ENCODE peak calls at places on chromosomes 4 and X, in nine cellular contexts. A, P, M, T, E, K, Z, Q and W are unnamed samples.

GRCh38 chr4:64594723-64595122 is 185.5 kb upstream of the TECRL start:
- DNase-seq in Q (no peak), M (no peak), Z (no peak), K (no peak), A (no peak), T (no peak), E (no peak), P (no peak), W (no peak)

GRCh38 chr4:41409095-41409494 is 128.9 kb upstream of the LIMCH1 start:
- DNase-seq in K (no peak), A (no peak), Z (no peak), T (peak; percentile 17), Q (no peak), E (no peak), M (no peak), P (no peak), W (no peak)

GRCh38 chr4:113582737-113583136 is 178.8 kb downstream of the CAMK2D start:
- DNase-seq in M (no peak), A (no peak), Z (no peak), E (no peak), T (no peak), K (no peak), P (no peak), Q (no peak), W (no peak)

GRCh38 chr4:13294961-13295605 is 189.1 kb downstream of the RAB28 start:
- DNase-seq in Z (no peak), P (no peak), M (peak; percentile 56), A (peak; percentile 7), K (no peak), E (no peak), T (peak; percentile 6), Q (no peak), W (no peak)

GRCh38 chr4:184805462-184806245 is 20.1 kb downstream of the ACSL1 start:
- DNase-seq in A (no peak), E (peak; percentile 71), P (no peak), Z (no peak), Q (no peak), K (no peak), T (peak; percentile 15), M (no peak), W (no peak)

GRCh38 chr4:138113819-138114415 is 128.2 kb downstream of the SLC7A11 start:
- DNase-seq in Z (no peak), E (no peak), M (peak; percentile 28), Q (no peak), T (peak; percentile 17), A (peak; percentile 61), K (no peak), P (no peak), W (no peak)

GRCh38 chrX:10502961-10503360 is 117.4 kb downstream of the MID1 start:
- DNase-seq in E (no peak), A (no peak), M (no peak), P (no peak), K (no peak), Q (no peak), T (no peak), Z (no peak), W (no peak)

GRCh38 chrX:78747471-78747870 is at the start of gene LPAR4:
- DNase-seq in P (peak; percentile 69), Q (no peak), M (no peak), E (no peak), A (no peak), T (peak; percentile 9), Z (peak; percentile 74), K (no peak), W (no peak)

GRCh38 chr4:87192155-87192919 is 28.1 kb downstream of the KLHL8 start:
- DNase-seq in P (no peak), E (no peak), Q (no peak), K (no peak), A (peak; percentile 40), M (no peak), Z (no peak), T (no peak), W (no peak)

GRCh38 chr4:19382993-19383392 is 868.7 kb upstream of the SLIT2 start:
- DNase-seq in M (peak; percentile 17), P (no peak), A (peak; percentile 88), T (peak; percentile 55), Q (no peak), E (no peak), K (peak; percentile 40), Z (no peak), W (no peak)

GRCh38 chr4:113436360-113436759 is 325.2 kb downstream of the CAMK2D start:
- DNase-seq in K (peak; percentile 55), Z (no peak), Q (peak; percentile 49), M (peak; percentile 76), A (peak; percentile 82), P (no peak), E (no peak), T (no peak), W (no peak)

GRCh38 chr4:184385705-184386141 is 88.6 kb downstream of the IRF2 start:
- DNase-seq in M (no peak), Z (peak; percentile 19), P (no peak), T (no peak), Q (no peak), A (no peak), K (no peak), E (no peak), W (peak; percentile 34)

GRCh38 chr4:1808851-1809753 is 16.0 kb downstream of the FGFR3 start:
- DNase-seq in E (no peak), P (no peak), K (no peak), Q (no peak), Z (no peak), T (no peak), M (no peak), A (no peak), W (no peak)

GRCh38 chr4:123430031-123430430 is 33.4 kb downstream of the SPRY1 start:
- DNase-seq in E (no peak), Z (no peak), T (no peak), M (no peak), Q (no peak), P (no peak), K (no peak), A (no peak), W (no peak)

GRCh38 chr4:52651993-52652672 is 7.0 kb downstream of the USP46 start:
- DNase-seq in K (no peak), P (no peak), M (no peak), T (peak; percentile 16), Q (no peak), A (no peak), Z (no peak), E (no peak), W (no peak)

GRCh38 chr4:168736831-168737230 is 240.0 kb downstream of the PALLD start:
- DNase-seq in E (no peak), Z (no peak), K (no peak), T (no peak), A (no peak), Q (no peak), P (no peak), M (no peak), W (no peak)

GRCh38 chr4:123327346-123327745 is 69.2 kb upstream of the SPRY1 start:
- DNase-seq in K (no peak), M (no peak), P (no peak), Z (peak; percentile 82), T (no peak), A (no peak), Q (no peak), E (no peak), W (no peak)

GRCh38 chr4:129429566-129430339 is 333.8 kb downstream of the C4orf33 start:
- DNase-seq in Z (no peak), M (no peak), Q (no peak), P (no peak), A (no peak), E (no peak), K (no peak), T (peak; percentile 21), W (no peak)

GRCh38 chr4:74456849-74457395 is 12.0 kb downstream of the AREG start:
- DNase-seq in P (no peak), A (no peak), Z (no peak), M (no peak), Q (no peak), K (no peak), T (no peak), E (no peak), W (no peak)

GRCh38 chr4:532588-533317 is 33.7 kb downstream of the PIGG start:
- DNase-seq in Z (peak; percentile 38), E (peak; percentile 78), T (no peak), Q (no peak), P (no peak), K (no peak), M (no peak), A (no peak), W (no peak)

GRCh38 chrX:47316276-47317025 is 53.9 kb upstream of the ZNF157 start:
- DNase-seq in K (no peak), P (peak; percentile 80), T (no peak), Z (peak; percentile 90), M (peak; percentile 2), Q (no peak), A (no peak), E (peak; percentile 34), W (no peak)

GRCh38 chr4:16443504-16444088 is 217.3 kb upstream of the TAPT1 start:
- DNase-seq in A (peak; percentile 48), M (peak; percentile 40), E (peak; percentile 36), P (peak; percentile 26), K (no peak), Z (peak; percentile 51), T (peak; percentile 61), Q (peak; percentile 12), W (no peak)

GRCh38 chrX:136767104-136767941 is 13.4 kb downstream of the ARHGEF6 start:
- DNase-seq in K (no peak), T (peak; percentile 59), E (peak; percentile 84), M (peak; percentile 47), P (peak; percentile 40), Q (peak; percentile 24), Z (peak; percentile 76), A (peak; percentile 62), W (peak; percentile 60)

GRCh38 chr4:177596991-177597390 is 154.8 kb upstream of the AGA start:
- DNase-seq in T (no peak), M (no peak), K (no peak), Z (peak; percentile 5), Q (no peak), E (no peak), P (no peak), A (no peak), W (no peak)

GRCh38 chrX:111041018-111041462 is 55.0 kb upstream of the PAK3 start:
- DNase-seq in M (peak; percentile 87), Z (no peak), A (peak; percentile 92), T (peak; percentile 92), Q (peak; percentile 8), E (no peak), P (no peak), K (peak; percentile 81), W (no peak)

GRCh38 chr4:148171596-148171995 is 270.6 kb downstream of the NR3C2 start:
- DNase-seq in T (no peak), K (no peak), Q (no peak), P (no peak), E (no peak), M (no peak), Z (no peak), A (no peak), W (no peak)

GRCh38 chrX:78024349-78025108 is 55.1 kb upstream of the PGAM4 start:
- DNase-seq in T (peak; percentile 71), A (no peak), Z (peak; percentile 40), K (no peak), E (peak; percentile 30), Q (peak; percentile 4), M (peak; percentile 2), P (no peak), W (no peak)

GRCh38 chrX:10146350-10146749 is 10.4 kb upstream of the CLCN4 start:
- DNase-seq in Q (no peak), E (no peak), P (no peak), K (no peak), A (peak; percentile 12), Z (no peak), M (no peak), T (no peak), W (no peak)

GRCh38 chr4:139794158-139794954 is 128.7 kb downstream of the MGST2 start:
- DNase-seq in P (no peak), K (peak; percentile 76), A (peak; percentile 94), Q (peak; percentile 26), M (peak; percentile 31), T (no peak), Z (no peak), E (peak; percentile 45), W (peak; percentile 45)

GRCh38 chr4:107492566-107492965 is 227.5 kb downstream of the PAPSS1 start:
- DNase-seq in M (no peak), A (no peak), Q (no peak), E (no peak), K (no peak), T (no peak), P (no peak), Z (no peak), W (no peak)

GRCh38 chr4:185712350-185713024 is 99.5 kb downstream of the SORBS2 start:
- DNase-seq in Q (no peak), M (no peak), A (no peak), Z (no peak), P (no peak), T (no peak), K (no peak), E (no peak), W (no peak)